ENCODE peak calls at places on chromosomes 11 and 22, in five cellular contexts. O is AG04450; I is CD8-positive, alpha-beta memory T cell; A is mesenchymal stem cell; K is A549. T is an unnamed sample.

GRCh38 chr22:49479566-49479965 is 348.1 kb downstream of the BRD1 start:
- DNase-seq in O (no peak), I (no peak), A (no peak), K (no peak), T (no peak)

GRCh38 chr11:35274909-35275807 is 136.2 kb downstream of the CD44 start:
- DNase-seq in O (no peak), I (no peak), A (no peak), K (peak; percentile 27), T (no peak)

GRCh38 chr11:130859896-130860295 is 56.4 kb downstream of the SNX19 start:
- DNase-seq in O (no peak), I (no peak), A (no peak), K (no peak), T (no peak)

GRCh38 chr11:25702417-25702816 is 629.5 kb upstream of the ANO3 start:
- DNase-seq in O (no peak), I (no peak), A (no peak), K (no peak), T (no peak)

GRCh38 chr11:64864473-64865285 is 13.7 kb downstream of the EHD1 start:
- DNase-seq in O (peak; percentile 93), I (no peak), A (peak; percentile 95), K (no peak), T (no peak)

GRCh38 chr22:38347944-38348750 is 30.9 kb upstream of the CSNK1E start:
- DNase-seq in O (no peak), I (no peak), A (no peak), K (no peak), T (no peak)

GRCh38 chr11:2770556-2771301 is 70.9 kb upstream of the KCNQ1OT1 start:
- DNase-seq in O (no peak), I (no peak), A (no peak), K (no peak), T (peak; percentile 4)

GRCh38 chr11:6531267-6531752 is 34.2 kb downstream of the DNHD1 start:
- DNase-seq in O (no peak), I (no peak), A (peak; percentile 72), K (peak; percentile 79), T (peak; percentile 35)

GRCh38 chr11:22626573-22627239 is 1.1 kb upstream of the FANCF start:
- DNase-seq in O (no peak), I (no peak), A (no peak), K (no peak), T (no peak)

GRCh38 chr11:105789579-105789978 is 179.7 kb downstream of the GRIA4 start:
- DNase-seq in O (no peak), I (no peak), A (no peak), K (no peak), T (no peak)

GRCh38 chr11:66704659-66705360 is 24.2 kb downstream of the SPTBN2 start:
- DNase-seq in O (no peak), I (no peak), A (no peak), K (no peak), T (no peak)

GRCh38 chr11:86186420-86186819 is 58.1 kb upstream of the EED start:
- DNase-seq in O (no peak), I (no peak), A (no peak), K (no peak), T (no peak)

GRCh38 chr11:103604310-103604709 is 432.1 kb upstream of the DDI1 start:
- DNase-seq in O (no peak), I (no peak), A (no peak), K (no peak), T (no peak)

GRCh38 chr11:57476883-57477506 is 16.7 kb downstream of the RTN4RL2 start:
- DNase-seq in O (no peak), I (no peak), A (peak; percentile 36), K (peak; percentile 75), T (no peak)

GRCh38 chr11:19101803-19102520 is 15.0 kb upstream of the ZDHHC13 start:
- DNase-seq in O (no peak), I (no peak), A (peak; percentile 25), K (no peak), T (no peak)

GRCh38 chr11:108726077-108726800 is 61.4 kb downstream of the DDX10 start:
- DNase-seq in O (no peak), I (no peak), A (no peak), K (no peak), T (no peak)

GRCh38 chr11:74019860-74020259 is 11.0 kb upstream of the UCP3 start:
- DNase-seq in O (no peak), I (no peak), A (no peak), K (no peak), T (no peak)

GRCh38 chr11:131916633-131917032 is 546.2 kb downstream of the NTM start:
- DNase-seq in O (no peak), I (no peak), A (peak; percentile 72), K (no peak), T (no peak)

GRCh38 chr11:84522331-84522730 is 1104.8 kb downstream of the DLG2 start:
- DNase-seq in O (no peak), I (no peak), A (peak; percentile 1), K (no peak), T (no peak)

GRCh38 chr11:9263840-9264380 is 1.2 kb downstream of the DENND5A start:
- DNase-seq in O (no peak), I (peak; percentile 3), A (peak; percentile 86), K (peak; percentile 39), T (no peak)

GRCh38 chr11:665707-666281 is 28.7 kb downstream of the DRD4 start:
- DNase-seq in O (no peak), I (no peak), A (peak; percentile 44), K (no peak), T (no peak)

GRCh38 chr11:19080579-19080993 is 20.1 kb upstream of the MRGPRX2 start:
- DNase-seq in O (no peak), I (no peak), A (peak; percentile 85), K (no peak), T (no peak)

GRCh38 chr11:127656266-127656879 is 655.8 kb upstream of the KIRREL3 start:
- DNase-seq in O (no peak), I (no peak), A (no peak), K (no peak), T (no peak)

GRCh38 chr11:102810943-102811528 is 13.1 kb upstream of the MMP1 start:
- DNase-seq in O (no peak), I (no peak), A (peak; percentile 49), K (peak; percentile 6), T (no peak)

GRCh38 chr11:100942016-100942415 is 187.6 kb downstream of the PGR start:
- DNase-seq in O (no peak), I (no peak), A (peak; percentile 18), K (no peak), T (no peak)

GRCh38 chr11:35253237-35253636 is 114.3 kb downstream of the CD44 start:
- DNase-seq in O (no peak), I (no peak), A (no peak), K (no peak), T (no peak)

GRCh38 chr11:124825876-124826275 is 25.7 kb upstream of the MSANTD2 start:
- DNase-seq in O (no peak), I (no peak), A (no peak), K (no peak), T (no peak)

GRCh38 chr22:49308300-49308699 is 519.4 kb downstream of the BRD1 start:
- DNase-seq in O (no peak), I (no peak), A (no peak), K (no peak), T (no peak)

GRCh38 chr11:67113231-67113721 is 5.8 kb upstream of the KDM2A start:
- DNase-seq in O (no peak), I (no peak), A (no peak), K (no peak), T (no peak)

GRCh38 chr11:59756496-59756840 is 1.3 kb downstream of the STX3 start:
- DNase-seq in O (no peak), I (no peak), A (no peak), K (no peak), T (no peak)

GRCh38 chr11:88300888-88301477 is 36.6 kb downstream of the CTSC start:
- DNase-seq in O (no peak), I (no peak), A (no peak), K (no peak), T (no peak)

GRCh38 chr22:36546092-36546804 is 17.3 kb upstream of the EIF3D start:
- DNase-seq in O (no peak), I (no peak), A (peak; percentile 75), K (peak; percentile 67), T (peak; percentile 51)

GRCh38 chr22:20084547-20085413 is 4.7 kb downstream of the DGCR8 start:
- DNase-seq in O (no peak), I (no peak), A (peak; percentile 18), K (peak; percentile 38), T (peak; percentile 45)

GRCh38 chr22:45430871-45431270 is 17.4 kb downstream of the RIBC2 start:
- DNase-seq in O (no peak), I (no peak), A (no peak), K (no peak), T (no peak)

GRCh38 chr22:45441158-45441557 is 27.7 kb downstream of the RIBC2 start:
- DNase-seq in O (no peak), I (no peak), A (peak; percentile 62), K (peak; percentile 46), T (peak; percentile 21)

GRCh38 chr22:45438364-45438763 is 24.9 kb downstream of the RIBC2 start:
- DNase-seq in O (peak; percentile 65), I (no peak), A (peak; percentile 38), K (no peak), T (no peak)

GRCh38 chr22:45429921-45430775 is 16.7 kb downstream of the RIBC2 start:
- DNase-seq in O (no peak), I (no peak), A (no peak), K (no peak), T (no peak)

GRCh38 chr22:45435544-45436139 is 22.1 kb downstream of the RIBC2 start:
- DNase-seq in O (peak; percentile 84), I (peak; percentile 72), A (peak; percentile 90), K (peak; percentile 68), T (peak; percentile 81)
- H3K27ac ChIP-seq in O (peak overlapping the region; percentile 11), I (no peak overlapping the region), A (no peak overlapping the region), K (peak overlapping the region; percentile 81), T (no peak overlapping the region)

DNA sequence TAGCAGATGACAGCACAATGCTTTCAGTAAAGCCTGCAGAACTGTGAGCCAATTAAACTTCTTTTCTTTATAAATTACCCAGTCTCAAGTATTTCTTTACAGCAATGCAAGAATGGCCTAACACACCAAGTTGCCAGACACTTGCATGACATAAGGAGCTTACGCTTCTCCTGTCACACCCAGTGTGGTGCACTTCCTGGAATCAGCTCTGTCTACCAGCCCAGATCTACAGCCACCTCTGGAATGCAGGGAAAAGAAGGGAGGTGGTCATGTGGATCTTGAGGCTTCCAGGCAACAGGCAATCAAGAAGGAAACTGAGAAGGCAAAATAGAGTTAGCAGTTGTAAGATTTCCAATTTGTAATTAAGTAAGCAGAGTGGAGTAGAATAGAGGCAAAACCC is 37.4 kb upstream of the SESN3 start:
- DNase-seq in O (no peak), I (no peak), A (no peak), K (no peak), T (no peak)
- H3K27ac ChIP-seq in O (no peak overlapping the region), I (no peak overlapping the region), A (no peak overlapping the region), K (no peak overlapping the region), T (no peak overlapping the region)

DNA sequence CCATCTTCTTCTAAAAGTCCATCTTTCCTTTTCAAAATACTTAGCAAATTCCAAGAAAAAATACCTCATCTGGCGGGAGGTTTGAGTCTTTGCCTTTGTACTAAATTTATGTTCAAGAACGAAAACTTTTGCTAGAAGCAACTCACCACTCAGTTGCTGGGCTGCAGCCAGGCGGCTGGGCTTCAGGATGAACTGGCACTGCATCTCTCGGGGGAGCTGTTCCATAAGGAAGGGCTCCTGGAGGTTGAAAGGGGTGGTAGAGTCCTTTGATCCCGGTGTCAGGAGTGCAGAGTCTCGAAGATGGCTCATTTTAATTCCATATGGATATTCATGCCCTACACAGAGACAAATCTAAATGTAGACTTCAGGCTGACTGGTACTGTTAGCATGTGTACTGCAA is 105.8 kb downstream of the ARHGAP20 start:
- DNase-seq in O (no peak), I (no peak), A (no peak), K (no peak), T (no peak)
- H3K27ac ChIP-seq in O (no peak overlapping the region), I (no peak overlapping the region), A (no peak overlapping the region), K (no peak overlapping the region), T (no peak overlapping the region)

GRCh38 chr11:95477981-95478380 is 247.0 kb upstream of the SESN3 start:
- DNase-seq in O (no peak), I (no peak), A (no peak), K (no peak), T (no peak)
- H3K27ac ChIP-seq in O (no peak overlapping the region), I (no peak overlapping the region), A (no peak overlapping the region), K (no peak overlapping the region), T (no peak overlapping the region)